ENCODE peak calls at places on chromosome 21, in six cellular contexts. A, C, Z, P, F and W are unnamed samples.

GRCh38 chr21:25385912-25386474 is 221.3 kb downstream of the MRPL39 start:
- DNase-seq in A (peak), C (peak), Z (peak), P (no peak), F (peak), W (peak)

GRCh38 chr21:45088116-45088515 is 13.7 kb downstream of the ADARB1 start:
- DNase-seq in A (no peak), C (no peak), Z (no peak), P (no peak), F (no peak), W (no peak)

GRCh38 chr21:35441868-35442582 is 392.9 kb upstream of the RUNX1 start:
- DNase-seq in A (no peak), C (no peak), Z (no peak), P (no peak), F (no peak), W (no peak)

GRCh38 chr21:35565204-35565611 is 495.1 kb downstream of the SETD4 start:
- DNase-seq in A (no peak), C (no peak), Z (peak), P (no peak), F (no peak), W (no peak)

GRCh38 chr21:26070822-26071425 is 99.6 kb downstream of the APP start:
- DNase-seq in A (no peak), C (peak), Z (peak), P (peak), F (no peak), W (no peak)

GRCh38 chr21:28745131-28746055 is 247.3 kb downstream of the LTN1 start:
- DNase-seq in A (peak), C (peak), Z (peak), P (peak), F (peak), W (peak)

GRCh38 chr21:15741510-15741909 is 11.7 kb downstream of the USP25 start:
- DNase-seq in A (no peak), C (no peak), Z (peak), P (no peak), F (no peak), W (no peak)

GRCh38 chr21:44820851-44821250 is 3.0 kb upstream of the SUMO3 start:
- DNase-seq in A (no peak), C (no peak), Z (peak), P (no peak), F (no peak), W (no peak)

GRCh38 chr21:46126321-46127238 is 28.7 kb downstream of the COL6A2 start:
- DNase-seq in A (peak), C (no peak), Z (no peak), P (no peak), F (no peak), W (no peak)

GRCh38 chr21:34926784-34927548 is 122.1 kb downstream of the RUNX1 start:
- DNase-seq in A (no peak), C (no peak), Z (no peak), P (no peak), F (no peak), W (peak)

GRCh38 chr21:16037386-16037785 is 307.6 kb downstream of the USP25 start:
- DNase-seq in A (no peak), C (no peak), Z (no peak), P (no peak), F (no peak), W (no peak)

GRCh38 chr21:32422064-32422463 is 9.6 kb downstream of the EVA1C start:
- DNase-seq in A (no peak), C (no peak), Z (no peak), P (no peak), F (no peak), W (no peak)

GRCh38 chr21:38343691-38344090 is 86.9 kb downstream of the KCNJ15 start:
- DNase-seq in A (no peak), C (no peak), Z (peak), P (no peak), F (peak), W (no peak)

GRCh38 chr21:43646550-43647260 is 12.6 kb downstream of the HSF2BP start:
- DNase-seq in A (peak), C (peak), Z (peak), P (peak), F (peak), W (peak)

GRCh38 chr21:26055841-26056264 is 114.7 kb downstream of the APP start:
- DNase-seq in A (no peak), C (no peak), Z (no peak), P (no peak), F (no peak), W (no peak)

GRCh38 chr21:39153373-39153772 is 29.9 kb downstream of the PSMG1 start:
- DNase-seq in A (no peak), C (no peak), Z (peak), P (no peak), F (no peak), W (peak)

GRCh38 chr21:37153935-37154350 is 80.9 kb downstream of the TTC3 start:
- DNase-seq in A (no peak), C (no peak), Z (no peak), P (no peak), F (no peak), W (no peak)

GRCh38 chr21:43645987-43646386 is 13.3 kb downstream of the HSF2BP start:
- DNase-seq in A (no peak), C (no peak), Z (no peak), P (no peak), F (no peak), W (no peak)

GRCh38 chr21:39003982-39004775 is 179.1 kb downstream of the PSMG1 start:
- DNase-seq in A (no peak), C (no peak), Z (peak), P (no peak), F (peak), W (no peak)

GRCh38 chr21:45374826-45375455 is 30.0 kb upstream of the COL18A1 start:
- DNase-seq in A (no peak), C (no peak), Z (no peak), P (no peak), F (no peak), W (no peak)

GRCh38 chr21:39180429-39181019 is 2.7 kb downstream of the PSMG1 start:
- DNase-seq in A (no peak), C (no peak), Z (no peak), P (no peak), F (no peak), W (no peak)

GRCh38 chr21:30340714-30341573 is 3.5 kb upstream of the KRTAP27-1 start:
- DNase-seq in A (peak), C (no peak), Z (peak), P (no peak), F (peak), W (peak)

GRCh38 chr21:39651206-39651605 is 38.5 kb downstream of the B3GALT5 start:
- DNase-seq in A (no peak), C (no peak), Z (no peak), P (no peak), F (no peak), W (no peak)